ENCODE peak calls at places on chromosomes 6 and 20, in seven cellular contexts. T is fibroblast of pulmonary artery; A is CD8-positive, alpha-beta T cell; I is NCI-H2081; H is neural progenitor cell; F is activated CD4-positive, alpha-beta T cell treated with anti-CD3 and anti-CD28 coated beads, Interleukin-2, amount 50 U/mL, for 1 hour; L is left ventricle myocardium inferior. S is an unnamed sample.

GRCh38 chr6:131731224-131731623 is 20.4 kb upstream of the CTAGE9 start:
- DNase-seq in H (no peak), I (no peak), L (no peak), T (no peak), A (no peak), F (no peak), S (no peak)

GRCh38 chr6:109406196-109406595 is 23.9 kb upstream of the CD164 start:
- DNase-seq in L (no peak), T (peak), A (no peak), I (no peak), F (no peak), H (no peak), S (no peak)

GRCh38 chr20:34058831-34059230 is 53.2 kb downstream of the EIF2S2 start:
- DNase-seq in H (no peak), L (no peak), A (no peak), F (peak), T (no peak), I (peak), S (no peak)

GRCh38 chr6:37868447-37868825 is 48.9 kb downstream of the ZFAND3 start:
- DNase-seq in H (no peak), L (no peak), F (no peak), T (peak), A (no peak), I (no peak), S (no peak)

GRCh38 chr6:131740161-131740560 is 29.3 kb upstream of the CTAGE9 start:
- DNase-seq in F (no peak), H (no peak), I (no peak), T (no peak), L (no peak), A (no peak), S (no peak)

GRCh38 chr6:22613695-22614094 is 44.3 kb downstream of the HDGFL1 start:
- DNase-seq in I (no peak), F (no peak), A (no peak), L (no peak), T (peak), H (no peak), S (no peak)

GRCh38 chr6:131251593-131252204 is 116.4 kb downstream of the AKAP7 start:
- DNase-seq in L (no peak), A (no peak), I (no peak), F (no peak), H (no peak), T (peak), S (no peak)

GRCh38 chr6:152273002-152273401 is 364.2 kb downstream of the SYNE1 start:
- DNase-seq in I (no peak), T (peak), F (no peak), H (no peak), L (no peak), A (no peak), S (no peak)

GRCh38 chr6:50047026-50047425 is 2.7 kb downstream of the DEFB112 start:
- DNase-seq in H (no peak), F (no peak), I (no peak), L (no peak), T (no peak), A (no peak), S (no peak)

GRCh38 chr20:22449115-22449973 is 135.0 kb downstream of the FOXA2 start:
- DNase-seq in T (no peak), L (no peak), A (no peak), H (no peak), F (no peak), I (peak), S (no peak)

GRCh38 chr6:53062369-53062639 is 2.9 kb upstream of the FBXO9 start:
- DNase-seq in I (no peak), T (no peak), L (no peak), A (no peak), H (no peak), F (no peak), S (no peak)

GRCh38 chr20:3162080-3162611 is 2.5 kb upstream of the FASTKD5 start:
- DNase-seq in H (no peak), T (no peak), F (no peak), A (no peak), I (peak), L (no peak), S (no peak)

GRCh38 chr6:146357578-146358340 is 185.9 kb upstream of the RAB32 start:
- DNase-seq in F (no peak), L (no peak), A (no peak), I (no peak), H (no peak), T (peak), S (no peak)

GRCh38 chr6:170251776-170252571 is 38.9 kb downstream of the DLL1 start:
- DNase-seq in H (no peak), L (no peak), A (no peak), F (no peak), T (no peak), I (no peak), S (peak)

GRCh38 chr6:132466952-132467351 is 46.0 kb downstream of the STX7 start:
- DNase-seq in A (no peak), L (no peak), I (no peak), T (no peak), F (no peak), H (no peak), S (no peak)

GRCh38 chr20:32477594-32478512 is 107.3 kb downstream of the NOL4L start:
- DNase-seq in A (no peak), F (no peak), H (no peak), L (peak), I (no peak), T (no peak), S (peak)

GRCh38 chr6:90415178-90415577 is 118.5 kb upstream of the BACH2 start:
- DNase-seq in A (no peak), L (no peak), T (no peak), F (no peak), I (no peak), H (no peak), S (no peak)

GRCh38 chr6:36634317-36634716 is 40.2 kb downstream of the SRSF3 start:
- DNase-seq in T (no peak), L (no peak), F (no peak), I (no peak), A (no peak), H (no peak), S (no peak)

GRCh38 chr20:43955244-43956191 is 40.9 kb downstream of the TOX2 start:
- DNase-seq in I (no peak), H (no peak), T (peak), L (no peak), F (peak), A (no peak), S (no peak)

GRCh38 chr20:24991897-24992419 is 593 bp downstream of the APMAP start:
- DNase-seq in L (no peak), T (peak), I (peak), H (peak), F (no peak), A (no peak), S (no peak)

GRCh38 chr6:2020909-2021308 is 224.5 kb downstream of the GMDS start:
- DNase-seq in I (peak), F (no peak), H (no peak), A (no peak), T (peak), L (no peak), S (no peak)

GRCh38 chr20:20318318-20319161 is 49.4 kb upstream of the INSM1 start:
- DNase-seq in F (no peak), I (no peak), T (no peak), A (peak), H (no peak), L (no peak), S (no peak)

GRCh38 chr6:12339022-12339421 is 48.9 kb downstream of the EDN1 start:
- DNase-seq in T (no peak), I (no peak), H (no peak), L (no peak), A (no peak), F (no peak), S (no peak)

GRCh38 chr6:70103798-70104197 is 199.1 kb downstream of the COL9A1 start:
- DNase-seq in H (no peak), T (no peak), F (no peak), L (no peak), I (no peak), A (no peak), S (no peak)

GRCh38 chr6:64732888-64733287 is 974.1 kb downstream of the EYS start:
- DNase-seq in H (peak), A (no peak), F (no peak), L (no peak), T (peak), I (no peak), S (no peak)

GRCh38 chr6:36682328-36683144 is 4.0 kb downstream of the CDKN1A start:
- DNase-seq in T (no peak), A (no peak), H (no peak), L (peak), I (peak), F (peak), S (peak)

GRCh38 chr6:161161121-161161520 is 112.7 kb downstream of the AGPAT4 start:
- DNase-seq in I (no peak), A (no peak), F (no peak), L (no peak), T (no peak), H (no peak), S (no peak)

GRCh38 chr6:125193208-125193607 is 39.6 kb downstream of the TPD52L1 start:
- DNase-seq in T (no peak), A (no peak), F (no peak), L (no peak), H (no peak), I (no peak), S (no peak)

GRCh38 chr20:62267543-62267942 is 29.2 kb downstream of the OSBPL2 start:
- DNase-seq in H (no peak), F (no peak), L (peak), T (no peak), A (no peak), I (no peak), S (no peak)

GRCh38 chr6:108621117-108621516 is 60.4 kb downstream of the FOXO3 start:
- DNase-seq in A (no peak), I (no peak), F (no peak), L (no peak), T (peak), H (no peak), S (peak)

GRCh38 chr20:46230811-46231282 is 77.5 kb downstream of the CDH22 start:
- DNase-seq in I (no peak), F (no peak), H (peak), L (peak), T (peak), A (no peak), S (no peak)

GRCh38 chr20:32651537-32651936 is 22.2 kb downstream of the C20orf203 start:
- DNase-seq in L (no peak), T (no peak), H (no peak), F (no peak), A (no peak), I (no peak), S (no peak)

GRCh38 chr20:63206878-63207277 is 9.1 kb downstream of the YTHDF1 start:
- DNase-seq in F (no peak), I (no peak), L (no peak), H (no peak), A (no peak), T (no peak), S (no peak)

GRCh38 chr6:51934098-51934497 is 153.3 kb downstream of the PKHD1 start:
- DNase-seq in F (no peak), L (no peak), H (peak), I (no peak), T (no peak), A (no peak), S (no peak)

GRCh38 chr6:119096683-119097310 is 18.3 kb upstream of the FAM184A start:
- DNase-seq in F (no peak), H (no peak), L (peak), I (no peak), A (no peak), T (peak), S (peak)

GRCh38 chr6:30741789-30742315 is 635 bp downstream of the FLOT1 start:
- DNase-seq in F (no peak), L (peak), H (no peak), T (no peak), A (no peak), I (no peak), S (no peak)

GRCh38 chr6:2902470-2902762 is 693 bp downstream of the SERPINB9 start:
- DNase-seq in H (no peak), F (no peak), A (no peak), T (peak), I (no peak), L (no peak), S (no peak)

GRCh38 chr6:42046491-42047219 is 3.7 kb upstream of the TAF8 start:
- DNase-seq in A (no peak), I (no peak), L (no peak), T (peak), H (no peak), F (no peak), S (peak)

GRCh38 chr20:7748624-7749023 is 191.6 kb downstream of the HAO1 start:
- DNase-seq in A (no peak), F (no peak), H (no peak), I (no peak), L (no peak), T (no peak), S (no peak)

GRCh38 chr6:22300287-22300998 is 3.6 kb upstream of the PRL start:
- DNase-seq in H (no peak), A (no peak), I (no peak), L (no peak), F (no peak), T (peak), S (no peak)

S was measured in aorta.